ENCODE peak calls at places on chromosomes 5 and 9, in six cellular contexts. E, W, Y, B, N and J are unnamed samples.
A peak's percentile ranks its signal among the peaks of the same experiment; 100 is the strongest.

GRCh38 chr5:105670586-105670985 is 2000.2 kb downstream of the EFNA5 start:
- DNase-seq in Y (no peak), W (no peak), N (no peak), B (no peak), E (no peak), J (no peak)

GRCh38 chr5:64210866-64211265 is 45.2 kb downstream of the RNF180 start:
- DNase-seq in Y (no peak), E (no peak), B (no peak), W (no peak), N (no peak), J (no peak)

GRCh38 chr5:88883566-88884434 is 816 bp upstream of the MEF2C start:
- DNase-seq in N (peak; percentile 63), W (peak; percentile 77), Y (peak; percentile 81), B (peak; percentile 83), E (peak; percentile 93), J (peak; percentile 74)

GRCh38 chr9:97272072-97272471 is 35.4 kb upstream of the CCDC180 start:
- DNase-seq in N (no peak), B (no peak), E (no peak), W (no peak), Y (no peak), J (no peak)

GRCh38 chr9:123364241-123364824 is 8.3 kb downstream of the CRB2 start:
- DNase-seq in B (peak; percentile 95), N (no peak), W (peak; percentile 48), E (no peak), Y (no peak), J (no peak)

GRCh38 chr9:97128919-97129318 is 90.0 kb upstream of the CTSV start:
- DNase-seq in Y (no peak), E (no peak), N (no peak), B (no peak), W (no peak), J (no peak)

GRCh38 chr5:35771321-35771720 is 85.4 kb upstream of the IL7R start:
- DNase-seq in Y (no peak), W (no peak), N (no peak), E (no peak), B (no peak), J (no peak)

GRCh38 chr9:93451762-93452709 is 551 bp downstream of the FAM120A start:
- DNase-seq in N (peak; percentile 58), Y (peak; percentile 81), B (peak; percentile 44), W (peak; percentile 56), E (peak; percentile 78), J (peak; percentile 55)

GRCh38 chr9:115204827-115205506 is 87.0 kb upstream of the TNC start:
- DNase-seq in Y (no peak), W (no peak), B (no peak), N (no peak), E (no peak), J (no peak)

GRCh38 chr5:160926428-160926827 is 74.4 kb upstream of the ATP10B start:
- DNase-seq in W (no peak), B (peak; percentile 30), E (no peak), Y (no peak), N (peak; percentile 83), J (no peak)

GRCh38 chr9:109574061-109574882 is 76.2 kb upstream of the PTPN3 start:
- DNase-seq in E (no peak), B (peak; percentile 44), W (peak; percentile 54), Y (no peak), N (no peak), J (peak; percentile 42)

GRCh38 chr5:28473531-28474107 is 1435.2 kb upstream of the CDH9 start:
- DNase-seq in W (no peak), E (no peak), B (no peak), N (no peak), Y (no peak), J (peak; percentile 66)

GRCh38 chr5:133292300-133292699 is 240.5 kb downstream of the HSPA4 start:
- DNase-seq in B (no peak), Y (no peak), E (no peak), W (no peak), N (no peak), J (no peak)

GRCh38 chr9:38768351-38768761 is 48.4 kb upstream of the FAM240B start:
- DNase-seq in E (no peak), Y (no peak), N (no peak), W (no peak), B (no peak), J (no peak)

GRCh38 chr9:97747201-97747965 is 50.2 kb upstream of the XPA start:
- DNase-seq in B (no peak), W (no peak), E (no peak), N (no peak), Y (no peak), J (no peak)

GRCh38 chr5:9316041-9316440 is 229.8 kb downstream of the SEMA5A start:
- DNase-seq in B (no peak), Y (no peak), W (no peak), E (no peak), N (no peak), J (no peak)

GRCh38 chr9:109856785-109857184 is 76.8 kb downstream of the PALM2AKAP2 start:
- DNase-seq in W (peak; percentile 5), N (no peak), Y (no peak), B (peak; percentile 27), E (peak; percentile 67), J (no peak)

GRCh38 chr5:156473271-156473935 is 146.4 kb downstream of the SGCD start:
- DNase-seq in E (no peak), Y (no peak), B (no peak), N (no peak), W (no peak), J (no peak)

GRCh38 chr5:126676195-126676624 is 75.5 kb downstream of the PHAX start:
- DNase-seq in Y (no peak), N (peak; percentile 69), B (peak; percentile 49), W (peak; percentile 85), E (peak; percentile 70), J (peak; percentile 69)

GRCh38 chr5:139915834-139916233 is 120.2 kb downstream of the PSD2 start:
- DNase-seq in W (no peak), N (no peak), E (peak; percentile 17), B (no peak), Y (no peak), J (no peak)
- H3K27me3 ChIP-seq in W (peaks cover 22% of the 10 kb centered on the region), N (peaks cover 13% of the 10 kb centered on the region), E (no peaks in the 10 kb centered on the region), B (no peaks in the 10 kb centered on the region), Y (peaks cover 7% of the 10 kb centered on the region), J (peaks cover 8% of the 10 kb centered on the region)

GRCh38 chr9:33249087-33249657 is 9.2 kb downstream of the SPINK4 start:
- DNase-seq in W (no peak), N (no peak), B (no peak), E (peak; percentile 14), Y (no peak), J (no peak)

GRCh38 chr9:33246269-33246860 is 6.4 kb downstream of the SPINK4 start:
- DNase-seq in B (no peak), E (peak; percentile 57), N (no peak), Y (no peak), W (no peak), J (no peak)

GRCh38 chr9:33249983-33250382 is 10.0 kb downstream of the SPINK4 start:
- DNase-seq in W (no peak), N (no peak), B (no peak), Y (no peak), E (no peak), J (no peak)

GRCh38 chr9:33250458-33250995 is 10.6 kb downstream of the SPINK4 start:
- DNase-seq in E (peak; percentile 38), B (no peak), Y (no peak), N (no peak), W (no peak), J (no peak)

GRCh38 chr9:33248606-33249005 is 8.6 kb downstream of the SPINK4 start:
- DNase-seq in W (no peak), Y (no peak), N (no peak), E (peak; percentile 58), B (no peak), J (no peak)
- H3K4me3 ChIP-seq in W (no peak overlapping the region), Y (no peak overlapping the region), N (no peak overlapping the region), E (no peak overlapping the region), B (no peak overlapping the region), J (no peak overlapping the region)

GRCh38 chr9:35510366-35510744 is 20.4 kb downstream of the RUSC2 start:
- DNase-seq in W (no peak), B (no peak), N (no peak), Y (no peak), E (no peak), J (no peak)
- H3K4me1 ChIP-seq in W (no peaks in the 10 kb centered on the region), B (peaks cover 7% of the 10 kb centered on the region), N (peaks cover 16% of the 10 kb centered on the region), Y (peaks cover 18% of the 10 kb centered on the region), E (no peaks in the 10 kb centered on the region), J (no peaks in the 10 kb centered on the region)

GRCh38 chr5:1665803-1666202 is 133.8 kb downstream of the MRPL36 start:
- DNase-seq in E (no peak), W (no peak), B (no peak), N (no peak), Y (peak; percentile 40), J (no peak)
- H3K27me3 ChIP-seq in E (peaks cover 85% of the 10 kb centered on the region), W (peaks cover 69% of the 10 kb centered on the region), B (no peaks in the 10 kb centered on the region), N (peaks cover 77% of the 10 kb centered on the region), Y (peaks cover 57% of the 10 kb centered on the region), J (peaks cover 5% of the 10 kb centered on the region)

DNA sequence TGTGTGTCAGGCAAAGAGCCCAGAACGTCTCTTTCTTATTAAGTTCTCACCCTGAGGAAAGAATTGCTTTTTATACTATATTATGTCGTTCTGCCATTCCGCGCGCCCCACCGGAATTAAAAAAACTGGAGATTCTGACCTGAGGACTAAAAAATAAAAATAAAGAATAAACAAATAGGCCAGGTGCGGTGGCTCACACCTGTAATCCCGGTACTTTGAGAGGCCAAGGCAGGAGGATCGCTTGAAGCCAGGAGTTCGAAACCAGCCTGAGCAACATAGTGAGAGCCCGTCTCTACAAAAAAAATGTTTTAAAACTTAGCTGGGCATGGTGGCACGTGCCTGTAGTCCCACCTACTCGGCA is 677 bp upstream of the DYNC2I2 start:
- DNase-seq in E (no peak), B (no peak), Y (no peak), N (no peak), W (no peak), J (no peak)
- H3K4me3 ChIP-seq in E (peak overlapping the region; percentile 93), B (no peak overlapping the region), Y (peak overlapping the region; percentile 64), N (peak overlapping the region; percentile 87), W (no peak overlapping the region), J (peak overlapping the region; percentile 43)